ENCODE peak calls at places on chromosomes 6 and 20, in five cellular contexts. Y is Ammon's horn; H is PC-9; O is left ventricle myocardium inferior; X is activated CD8-positive, alpha-beta memory T cell treated with anti-CD3 and anti-CD28 coated beads for 4 hours. I is an unnamed sample.

GRCh38 chr6:82072771-82073170 is 174.8 kb downstream of the IBTK start:
- DNase-seq in Y (no peak), H (no peak), O (no peak), X (no peak), I (no peak)

GRCh38 chr6:13445744-13446115 is 41.7 kb downstream of the GFOD1 start:
- DNase-seq in Y (no peak), H (no peak), O (no peak), X (no peak), I (no peak)

GRCh38 chr6:111494951-111495350 is 11.9 kb upstream of the REV3L start:
- DNase-seq in Y (no peak), H (no peak), O (no peak), X (no peak), I (no peak)

GRCh38 chr6:14540276-14540675 is 422.7 kb downstream of the CD83 start:
- DNase-seq in Y (no peak), H (no peak), O (no peak), X (no peak), I (no peak)

GRCh38 chr6:166940643-166941068 is 15.7 kb downstream of the RNASET2 start:
- DNase-seq in Y (no peak), H (peak), O (no peak), X (no peak), I (no peak)

GRCh38 chr6:160430741-160431140 is 82.6 kb downstream of the SLC22A3 start:
- DNase-seq in Y (no peak), H (no peak), O (no peak), X (no peak), I (peak)

GRCh38 chr20:51596656-51597388 is 54.3 kb upstream of the NFATC2 start:
- DNase-seq in Y (no peak), H (no peak), O (no peak), X (no peak), I (no peak)

GRCh38 chr6:44100088-44100550 is 27.1 kb downstream of the MRPL14 start:
- DNase-seq in Y (no peak), H (peak), O (no peak), X (no peak), I (no peak)

GRCh38 chr20:56247954-56248782 is at the start of gene MC3R:
- DNase-seq in Y (peak), H (peak), O (no peak), X (no peak), I (peak)

GRCh38 chr6:167800549-167800948 is 26.2 kb upstream of the AFDN start:
- DNase-seq in Y (no peak), H (no peak), O (no peak), X (no peak), I (no peak)

GRCh38 chr6:6546318-6547110 is 42.0 kb upstream of the LY86 start:
- DNase-seq in Y (no peak), H (no peak), O (peak), X (no peak), I (peak)

GRCh38 chr6:12537389-12537788 is 179.2 kb upstream of the PHACTR1 start:
- DNase-seq in Y (no peak), H (no peak), O (no peak), X (no peak), I (no peak)

GRCh38 chr6:38404355-38404754 is 235.4 kb downstream of the BTBD9 start:
- DNase-seq in Y (peak), H (no peak), O (no peak), X (no peak), I (no peak)

GRCh38 chr6:15730442-15730841 is 67.6 kb upstream of the DTNBP1 start:
- DNase-seq in Y (no peak), H (no peak), O (no peak), X (no peak), I (no peak)

GRCh38 chr6:146544783-146545182 is 1.1 kb downstream of the RAB32 start:
- DNase-seq in Y (no peak), H (no peak), O (no peak), X (no peak), I (no peak)